ENCODE peak calls at places on chromosome 1, in four cellular contexts. U is NCI-H345, I is cardiac fibroblast, N is 8988T. V is an unnamed sample.

GRCh38 chr1:42380617-42381423 is at the start of gene RIMKLA:
- DNase-seq in U (peak), I (peak), N (peak), V (peak)

GRCh38 chr1:207823880-207824566 is 72.2 kb downstream of the CD46 start:
- DNase-seq in U (no peak), I (peak), N (peak), V (peak)

GRCh38 chr1:119784127-119784781 is 15.5 kb upstream of the HMGCS2 start:
- DNase-seq in U (no peak), I (peak), N (no peak), V (no peak)

GRCh38 chr1:230896719-230897118 is 28.4 kb upstream of the C1orf198 start:
- DNase-seq in U (no peak), I (no peak), N (no peak), V (no peak)

GRCh38 chr1:64019818-64020217 is 183.6 kb upstream of the UBE2U start:
- DNase-seq in U (no peak), I (peak), N (no peak), V (no peak)

GRCh38 chr1:40976952-40977690 is 2.4 kb upstream of the CTPS1 start:
- DNase-seq in U (no peak), I (peak), N (no peak), V (peak)

GRCh38 chr1:34460193-34460592 is 283.5 kb downstream of the C1orf94 start:
- DNase-seq in U (peak), I (peak), N (peak), V (peak)

GRCh38 chr1:245184791-245185190 is 30.0 kb downstream of the KIF26B start:
- DNase-seq in U (no peak), I (no peak), N (no peak), V (no peak)

GRCh38 chr1:223135176-223135575 is 7.9 kb downstream of the TLR5 start:
- DNase-seq in U (no peak), I (peak), N (no peak), V (no peak)

GRCh38 chr1:199202331-199202730 is 563.5 kb downstream of the PTPRC start:
- DNase-seq in U (no peak), I (no peak), N (no peak), V (no peak)

GRCh38 chr1:232923739-232924386 is 26.5 kb upstream of the NTPCR start:
- DNase-seq in U (no peak), I (no peak), N (no peak), V (no peak)

GRCh38 chr1:100606438-100606837 is 68.5 kb downstream of the GPR88 start:
- DNase-seq in U (peak), I (peak), N (no peak), V (peak)

GRCh38 chr1:3577711-3578432 is 33.4 kb downstream of the MEGF6 start:
- DNase-seq in U (no peak), I (peak), N (no peak), V (peak)